ENCODE peak calls at places on chromosomes 2 and 18, in eight cellular contexts. Y is NCI-H1092 treated with DMSO at 0.1 percent for 48 hours; D is lung microvascular endothelial cell; L is NCI-H2171 treated with DMSO at 0.1 percent for 48 hours; Z is cardiac muscle cell; E is nephron progenitor cell; O is astrocyte of the spinal cord; B is CD8-positive, alpha-beta T cell. X is an unnamed sample.

GRCh38 chr2:39260087-39260486 is 16.3 kb upstream of the CDKL4 start:
- DNase-seq in Y (no peak), D (no peak), L (no peak), Z (no peak), E (no peak), O (no peak), B (no peak), X (no peak)

GRCh38 chr2:120825370-120826259 is 89.9 kb downstream of the GLI2 start:
- DNase-seq in Y (no peak), D (peak; percentile 7), L (peak; percentile 61), Z (peak; percentile 13), E (no peak), O (peak; percentile 84), B (no peak), X (peak; percentile 79)

GRCh38 chr2:84865181-84865783 is 15.6 kb downstream of the TRABD2A start:
- DNase-seq in Y (no peak), D (peak; percentile 45), L (peak; percentile 11), Z (no peak), E (no peak), O (peak; percentile 23), B (no peak), X (no peak)

GRCh38 chr2:47735912-47736311 is 47.0 kb upstream of the MSH6 start:
- DNase-seq in Y (no peak), D (no peak), L (no peak), Z (no peak), E (no peak), O (no peak), B (no peak), X (no peak)

GRCh38 chr2:223979730-223980396 is 22.6 kb downstream of the MRPL44 start:
- DNase-seq in Y (no peak), D (no peak), L (no peak), Z (no peak), E (no peak), O (no peak), B (no peak), X (no peak)

GRCh38 chr2:190755796-190756415 is 107.0 kb downstream of the NAB1 start:
- DNase-seq in Y (no peak), D (no peak), L (no peak), Z (no peak), E (no peak), O (no peak), B (no peak), X (no peak)

GRCh38 chr2:53969285-53970094 is 1.3 kb downstream of the PSME4 start:
- DNase-seq in Y (peak; percentile 4), D (peak; percentile 84), L (peak; percentile 47), Z (no peak), E (no peak), O (peak; percentile 53), B (no peak), X (no peak)

GRCh38 chr2:214550774-214551173 is 139.9 kb downstream of the VWC2L start:
- DNase-seq in Y (no peak), D (no peak), L (no peak), Z (no peak), E (no peak), O (no peak), B (no peak), X (no peak)

GRCh38 chr2:141439524-141439923 is 691.3 kb downstream of the LRP1B start:
- DNase-seq in Y (no peak), D (no peak), L (no peak), Z (no peak), E (no peak), O (peak; percentile 27), B (no peak), X (no peak)

GRCh38 chr2:38797953-38798352 is 19.9 kb downstream of the GEMIN6 start:
- DNase-seq in Y (no peak), D (no peak), L (no peak), Z (no peak), E (no peak), O (no peak), B (no peak), X (no peak)

GRCh38 chr18:24228661-24229053 is 89.8 kb downstream of the CABYR start:
- DNase-seq in Y (no peak), D (no peak), L (no peak), Z (no peak), E (no peak), O (no peak), B (no peak), X (no peak)

X was measured in BE2C.